ENCODE peak calls at places on chromosomes 2 and 18, in seven cellular contexts. U is left ventricle myocardium inferior, R is Panc1, V is fibroblast of lung, F is left lung, K is tibial artery, G is mammary epithelial cell. S is an unnamed sample.
A peak's percentile ranks its signal among the peaks of the same experiment; 100 is the strongest.

GRCh38 chr2:9380702-9381628 is 42.4 kb downstream of the ITGB1BP1 start:
- DNase-seq in U (no peak), R (peak; percentile 84), V (peak; percentile 92), F (no peak), K (peak; percentile 72), G (peak; percentile 25), S (no peak)

GRCh38 chr2:236867441-236868260 is 218.0 kb upstream of the COPS8 start:
- DNase-seq in U (no peak), R (no peak), V (peak; percentile 36), F (no peak), K (no peak), G (peak; percentile 29), S (no peak)

GRCh38 chr18:55322176-55322735 is 265.7 kb downstream of the TCF4 start:
- DNase-seq in U (peak; percentile 87), R (no peak), V (peak; percentile 95), F (peak; percentile 87), K (peak; percentile 91), G (peak; percentile 78), S (peak; percentile 74)

GRCh38 chr2:154470386-154470785 is 228.1 kb upstream of the KCNJ3 start:
- DNase-seq in U (no peak), R (no peak), V (no peak), F (no peak), K (no peak), G (no peak), S (no peak)

GRCh38 chr18:11178951-11179549 is 29.7 kb upstream of the PIEZO2 start:
- DNase-seq in U (peak; percentile 43), R (no peak), V (peak; percentile 87), F (no peak), K (peak; percentile 90), G (no peak), S (no peak)

GRCh38 chr18:9353596-9353995 is 19.0 kb downstream of the TWSG1 start:
- DNase-seq in U (no peak), R (no peak), V (no peak), F (no peak), K (no peak), G (no peak), S (no peak)

GRCh38 chr2:142306126-142306525 is 175.3 kb upstream of the LRP1B start:
- DNase-seq in U (no peak), R (no peak), V (peak; percentile 75), F (no peak), K (no peak), G (no peak), S (no peak)

GRCh38 chr2:65240657-65241056 is 13.0 kb downstream of the ACTR2 start:
- DNase-seq in U (no peak), R (no peak), V (peak; percentile 14), F (no peak), K (no peak), G (peak; percentile 5), S (no peak)

GRCh38 chr2:20438334-20439192 is 8.3 kb upstream of the RHOB start:
- DNase-seq in U (no peak), R (peak; percentile 91), V (peak; percentile 79), F (no peak), K (peak; percentile 84), G (peak; percentile 84), S (no peak)

GRCh38 chr18:33804258-33804657 is 226.2 kb downstream of the ASXL3 start:
- DNase-seq in U (no peak), R (no peak), V (peak; percentile 78), F (no peak), K (no peak), G (peak; percentile 62), S (no peak)

GRCh38 chr2:42800981-42801380 is 8.6 kb upstream of the HAAO start:
- DNase-seq in U (no peak), R (no peak), V (no peak), F (no peak), K (no peak), G (no peak), S (no peak)

GRCh38 chr2:18379869-18380268 is 180.6 kb downstream of the RDH14 start:
- DNase-seq in U (no peak), R (no peak), V (no peak), F (no peak), K (no peak), G (no peak), S (no peak)

GRCh38 chr18:79606621-79607331 is 72.8 kb upstream of the CTDP1 start:
- DNase-seq in U (peak; percentile 9), R (no peak), V (no peak), F (peak; percentile 67), K (no peak), G (no peak), S (peak; percentile 40)

GRCh38 chr2:105378276-105378840 is 20.5 kb downstream of the FHL2 start:
- DNase-seq in U (no peak), R (no peak), V (no peak), F (no peak), K (no peak), G (peak; percentile 50), S (no peak)
- H3K4me1 ChIP-seq in U (peaks cover 99% of the 10 kb centered on the region), R (peaks cover 100% of the 10 kb centered on the region), V (peaks cover 57% of the 10 kb centered on the region), F (peaks cover 13% of the 10 kb centered on the region), K (peaks cover 78% of the 10 kb centered on the region), G (peaks cover 82% of the 10 kb centered on the region), S (peaks cover 15% of the 10 kb centered on the region)

GRCh38 chr18:3454365-3455089 is 4.6 kb downstream of the TGIF1 start:
- DNase-seq in U (no peak), R (no peak), V (peak; percentile 70), F (no peak), K (no peak), G (peak; percentile 46), S (no peak)

GRCh38 chr18:3457261-3457724 is 7.3 kb downstream of the TGIF1 start:
- DNase-seq in U (no peak), R (no peak), V (no peak), F (no peak), K (no peak), G (no peak), S (no peak)

GRCh38 chr18:3455090-3455640 is 5.2 kb downstream of the TGIF1 start:
- DNase-seq in U (no peak), R (no peak), V (no peak), F (no peak), K (no peak), G (no peak), S (no peak)

GRCh38 chr18:3456686-3457069 is 6.7 kb downstream of the TGIF1 start:
- DNase-seq in U (no peak), R (no peak), V (no peak), F (no peak), K (no peak), G (no peak), S (no peak)

GRCh38 chr18:3455938-3456685 is 6.1 kb downstream of the TGIF1 start:
- DNase-seq in U (no peak), R (no peak), V (peak; percentile 81), F (no peak), K (no peak), G (peak; percentile 46), S (no peak)
- H3K36me3 ChIP-seq in U (peaks cover 45% of the 10 kb centered on the region), R (peaks cover 42% of the 10 kb centered on the region), V (peaks cover 11% of the 10 kb centered on the region), F (no peaks in the 10 kb centered on the region), K (peaks cover 35% of the 10 kb centered on the region), G (peaks cover 35% of the 10 kb centered on the region), S (peaks cover 32% of the 10 kb centered on the region)

GRCh38 chr18:2641638-2642037 is 13.9 kb upstream of the SMCHD1 start:
- DNase-seq in U (no peak), R (no peak), V (no peak), F (no peak), K (no peak), G (no peak), S (no peak)
- H3K27me3 ChIP-seq in U (no peaks in the 10 kb centered on the region), R (no peaks in the 10 kb centered on the region), V (no peaks in the 10 kb centered on the region), F (no peaks in the 10 kb centered on the region), K (no peaks in the 10 kb centered on the region), G (no peaks in the 10 kb centered on the region), S (no peaks in the 10 kb centered on the region)

GRCh38 chr2:241317391-241317790 is 1.7 kb downstream of the SEPTIN2 start:
- DNase-seq in U (no peak), R (no peak), V (no peak), F (no peak), K (no peak), G (no peak), S (no peak)

GRCh38 chr2:241315183-241315878 is at the start of gene HDLBP:
- DNase-seq in U (peak; percentile 99), R (peak; percentile 94), V (peak; percentile 97), F (peak; percentile 99), K (peak; percentile 99), G (peak; percentile 98), S (peak; percentile 100)

GRCh38 chr2:241315879-241316700 is at the start of gene SEPTIN2:
- DNase-seq in U (peak; percentile 80), R (no peak), V (peak; percentile 52), F (peak; percentile 100), K (peak; percentile 68), G (peak; percentile 73), S (peak; percentile 88)

GRCh38 chr2:241314933-241315182 is 614 bp downstream of the HDLBP start:
- DNase-seq in U (no peak), R (no peak), V (no peak), F (no peak), K (no peak), G (no peak), S (no peak)

DNA sequence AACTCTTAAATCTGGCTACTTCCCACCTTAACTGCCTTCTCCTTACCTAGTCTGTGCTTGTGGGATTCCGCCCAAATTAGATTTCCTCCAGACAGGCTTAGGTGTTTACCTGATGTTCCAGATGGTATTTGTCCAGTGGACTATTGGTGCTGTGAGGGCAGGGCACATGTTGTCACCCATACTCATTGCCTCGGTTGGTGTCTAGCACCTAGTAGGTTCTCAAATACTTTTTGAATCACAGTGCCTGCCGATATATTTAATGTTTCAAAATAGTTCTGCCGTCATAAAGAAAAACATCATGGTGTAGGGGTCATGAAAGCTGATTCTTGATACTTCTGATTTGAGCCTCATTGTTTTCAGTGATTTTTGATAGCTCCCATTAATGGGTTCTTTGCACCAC is 1.1 kb downstream of the SEPTIN2 start:
- DNase-seq in U (no peak), R (no peak), V (no peak), F (no peak), K (no peak), G (no peak), S (no peak)
- H3K4me1 ChIP-seq in U (peaks cover 92% of the 10 kb centered on the region), R (peaks cover 56% of the 10 kb centered on the region), V (peaks cover 3% of the 10 kb centered on the region), F (peaks cover 81% of the 10 kb centered on the region), K (peaks cover 75% of the 10 kb centered on the region), G (peaks cover 35% of the 10 kb centered on the region), S (peaks cover 75% of the 10 kb centered on the region)

GRCh38 chr2:222609391-222609790 is 46.5 kb downstream of the FARSB start:
- DNase-seq in U (no peak), R (no peak), V (peak; percentile 23), F (no peak), K (no peak), G (no peak), S (no peak)

GRCh38 chr2:222608081-222608480 is 47.8 kb downstream of the FARSB start:
- DNase-seq in U (no peak), R (no peak), V (no peak), F (no peak), K (no peak), G (no peak), S (no peak)

GRCh38 chr2:222613715-222614331 is 42.1 kb downstream of the FARSB start:
- DNase-seq in U (no peak), R (peak; percentile 30), V (peak; percentile 51), F (no peak), K (no peak), G (peak; percentile 14), S (no peak)

GRCh38 chr2:222610746-222611145 is 45.1 kb downstream of the FARSB start:
- DNase-seq in U (no peak), R (no peak), V (no peak), F (no peak), K (no peak), G (no peak), S (no peak)

GRCh38 chr2:222611684-222612083 is 44.2 kb downstream of the FARSB start:
- DNase-seq in U (no peak), R (no peak), V (no peak), F (peak; percentile 73), K (no peak), G (no peak), S (peak; percentile 54)
- H3K36me3 ChIP-seq in U (peaks cover 42% of the 10 kb centered on the region), R (peaks cover 29% of the 10 kb centered on the region), V (peaks cover 6% of the 10 kb centered on the region), F (no peaks in the 10 kb centered on the region), K (peaks cover 17% of the 10 kb centered on the region), G (peaks cover 41% of the 10 kb centered on the region), S (peaks cover 50% of the 10 kb centered on the region)

S was measured in lower lobe of right lung.